ENCODE peak calls at places on chromosomes 2 and 18, in eight cellular contexts. M, N, B, A, G, J, K and I are unnamed samples.

GRCh38 chr2:142615876-142616275 is 261.6 kb upstream of the KYNU start:
- DNase-seq in M (no peak), N (no peak), B (no peak), A (no peak), G (no peak), J (no peak), K (no peak), I (no peak)

GRCh38 chr18:25658476-25658875 is 306.5 kb upstream of the ZNF521 start:
- DNase-seq in M (no peak), N (no peak), B (no peak), A (no peak), G (no peak), J (no peak), K (no peak), I (no peak)

GRCh38 chr2:28406276-28407096 is 13.8 kb downstream of the FOSL2 start:
- DNase-seq in M (no peak), N (peak; percentile 51), B (peak; percentile 77), A (no peak), G (no peak), J (no peak), K (no peak), I (no peak)

GRCh38 chr2:155815851-155816250 is 516.7 kb downstream of the NR4A2 start:
- DNase-seq in M (no peak), N (no peak), B (no peak), A (no peak), G (peak; percentile 55), J (no peak), K (peak; percentile 63), I (peak; percentile 76)

GRCh38 chr2:72142743-72143440 is 4.8 kb downstream of the CYP26B1 start:
- DNase-seq in M (peak; percentile 90), N (peak; percentile 13), B (peak; percentile 91), A (no peak), G (peak; percentile 85), J (no peak), K (no peak), I (peak; percentile 83)

GRCh38 chr18:46278481-46279465 is 174.6 kb downstream of the HAUS1 start:
- DNase-seq in M (no peak), N (peak; percentile 74), B (no peak), A (peak; percentile 52), G (no peak), J (no peak), K (peak; percentile 25), I (no peak)

GRCh38 chr2:175175896-175176295 is 5.6 kb downstream of the ATP5MC3 start:
- DNase-seq in M (no peak), N (peak; percentile 65), B (no peak), A (no peak), G (no peak), J (no peak), K (peak; percentile 89), I (no peak)

GRCh38 chr2:109173311-109174171 is 44.5 kb downstream of the SH3RF3 start:
- DNase-seq in M (peak; percentile 93), N (peak; percentile 87), B (peak; percentile 96), A (peak; percentile 75), G (peak; percentile 75), J (peak; percentile 80), K (no peak), I (peak; percentile 57)

GRCh38 chr2:166563894-166564293 is 69.8 kb upstream of the SCN7A start:
- DNase-seq in M (no peak), N (no peak), B (no peak), A (no peak), G (no peak), J (no peak), K (peak; percentile 23), I (no peak)

GRCh38 chr2:231187736-231188505 is 10.5 kb upstream of the ARMC9 start:
- DNase-seq in M (peak; percentile 93), N (peak; percentile 24), B (peak; percentile 93), A (no peak), G (no peak), J (no peak), K (no peak), I (peak; percentile 40)

GRCh38 chr2:215948051-215948450 is 65.3 kb downstream of the MREG start:
- DNase-seq in M (no peak), N (no peak), B (no peak), A (no peak), G (no peak), J (no peak), K (no peak), I (no peak)

GRCh38 chr18:53567935-53568574 is 656.4 kb downstream of the MBD2 start:
- DNase-seq in M (no peak), N (peak; percentile 13), B (no peak), A (peak; percentile 1), G (peak; percentile 57), J (peak; percentile 1), K (peak; percentile 43), I (peak; percentile 55)

GRCh38 chr18:57122906-57123510 is 23.9 kb upstream of the BOD1L2 start:
- DNase-seq in M (no peak), N (no peak), B (no peak), A (no peak), G (no peak), J (no peak), K (no peak), I (peak; percentile 54)

GRCh38 chr18:74288730-74289129 is 3.0 kb downstream of the CYB5A start:
- DNase-seq in M (no peak), N (no peak), B (no peak), A (no peak), G (no peak), J (no peak), K (peak; percentile 29), I (peak; percentile 57)

GRCh38 chr18:74289137-74289536 is 2.6 kb downstream of the CYB5A start:
- DNase-seq in M (no peak), N (peak; percentile 35), B (no peak), A (no peak), G (no peak), J (no peak), K (peak; percentile 81), I (no peak)

GRCh38 chr18:74290831-74291770 is 662 bp downstream of the CYB5A start:
- DNase-seq in M (peak; percentile 77), N (no peak), B (no peak), A (no peak), G (peak; percentile 71), J (no peak), K (peak; percentile 70), I (peak; percentile 89)

GRCh38 chr18:74291771-74292540 is at the start of gene CYB5A:
- DNase-seq in M (peak; percentile 99), N (peak; percentile 93), B (peak; percentile 99), A (peak; percentile 84), G (peak; percentile 96), J (peak; percentile 60), K (peak; percentile 94), I (peak; percentile 99)

GRCh38 chr18:74289946-74290478 is 1.8 kb downstream of the CYB5A start:
- DNase-seq in M (no peak), N (no peak), B (no peak), A (no peak), G (no peak), J (no peak), K (peak; percentile 28), I (no peak)
- H3K4me3 ChIP-seq in M (no peak overlapping the region), N (no peak overlapping the region), B (no peak overlapping the region), A (no peak overlapping the region), G (no peak overlapping the region), J (no peak overlapping the region), K (peak overlapping the region; percentile 91), I (no peak overlapping the region)

GRCh38 chr18:44682181-44682870 is 1.6 kb downstream of the SETBP1 start:
- DNase-seq in M (peak; percentile 75), N (no peak), B (peak; percentile 85), A (no peak), G (peak; percentile 61), J (no peak), K (no peak), I (no peak)
- H3K4me3 ChIP-seq in M (no peak overlapping the region), N (no peak overlapping the region), B (peak overlapping the region; percentile 72), A (peak overlapping the region; percentile 18), G (peak overlapping the region; percentile 96), J (peak overlapping the region; percentile 11), K (no peak overlapping the region), I (peak overlapping the region; percentile 90)

DNA sequence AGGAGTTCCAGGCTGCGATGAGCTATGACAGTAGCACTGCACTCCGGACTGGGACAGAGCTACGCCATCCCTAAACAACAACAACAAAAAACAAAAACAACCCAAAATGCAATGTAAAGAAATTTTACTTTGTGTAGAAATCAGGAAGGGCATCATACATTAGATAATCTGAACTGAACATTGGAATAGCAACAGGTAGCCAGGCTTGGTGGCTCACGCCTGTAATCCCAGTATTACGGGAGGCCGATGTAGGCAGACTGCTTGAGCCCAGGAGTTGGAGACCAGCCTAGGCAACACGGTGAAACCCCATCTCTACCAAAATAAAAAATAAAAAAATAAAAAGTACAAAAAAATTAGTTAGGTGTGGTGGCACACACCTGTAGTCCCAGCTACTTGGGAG is 2.1 kb upstream of the PNO1 start:
- DNase-seq in M (no peak), N (no peak), B (no peak), A (no peak), G (no peak), J (no peak), K (no peak), I (no peak)
- H3K4me3 ChIP-seq in M (no peak overlapping the region), N (no peak overlapping the region), B (no peak overlapping the region), A (no peak overlapping the region), G (no peak overlapping the region), J (no peak overlapping the region), K (no peak overlapping the region), I (no peak overlapping the region)

GRCh38 chr18:37566479-37567060 is 972 bp upstream of the CELF4 start:
- DNase-seq in M (no peak), N (no peak), B (no peak), A (no peak), G (peak; percentile 36), J (no peak), K (no peak), I (peak; percentile 63)
- H3K4me3 ChIP-seq in M (peak overlapping the region; percentile 61), N (peak overlapping the region; percentile 36), B (peak overlapping the region; percentile 51), A (peak overlapping the region; percentile 45), G (peak overlapping the region; percentile 81), J (peak overlapping the region; percentile 35), K (peak overlapping the region; percentile 35), I (peak overlapping the region; percentile 73)

DNA sequence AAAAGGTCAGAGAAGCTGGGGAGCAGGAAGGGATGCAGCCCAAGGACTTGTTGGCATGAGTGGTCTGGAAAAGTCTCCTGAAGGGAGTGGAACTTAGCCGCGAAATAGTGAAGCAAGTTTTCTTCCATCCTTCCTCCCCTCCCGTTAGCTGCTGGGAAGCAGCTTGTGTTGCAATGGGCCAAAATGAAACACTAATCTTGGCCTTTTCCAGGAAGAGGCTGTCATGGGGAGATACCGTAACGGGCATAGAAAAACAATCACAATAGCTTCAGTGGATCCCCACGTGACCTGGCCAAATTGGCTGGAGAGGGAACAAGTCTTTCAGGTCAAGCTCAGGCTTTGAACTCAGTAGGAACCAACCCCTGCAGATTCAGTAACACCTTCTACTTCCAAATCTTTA is 49.3 kb downstream of the SEMA4F start:
- DNase-seq in M (no peak), N (no peak), B (no peak), A (no peak), G (no peak), J (no peak), K (no peak), I (no peak)
- H3K4me3 ChIP-seq in M (no peak overlapping the region), N (no peak overlapping the region), B (no peak overlapping the region), A (no peak overlapping the region), G (no peak overlapping the region), J (no peak overlapping the region), K (no peak overlapping the region), I (no peak overlapping the region)

GRCh38 chr2:237486334-237486818 is 675 bp upstream of the MLPH start:
- DNase-seq in M (peak; percentile 68), N (no peak), B (no peak), A (no peak), G (peak; percentile 52), J (no peak), K (peak; percentile 38), I (peak; percentile 62)
- H3K4me3 ChIP-seq in M (no peak overlapping the region), N (peak overlapping the region; percentile 70), B (peak overlapping the region; percentile 40), A (peak overlapping the region; percentile 79), G (peak overlapping the region; percentile 51), J (peak overlapping the region; percentile 66), K (peak overlapping the region; percentile 92), I (peak overlapping the region; percentile 82)

GRCh38 chr2:15941970-15942710 is 1.8 kb downstream of the MYCN start:
- DNase-seq in M (peak; percentile 77), N (no peak), B (no peak), A (no peak), G (peak; percentile 64), J (no peak), K (no peak), I (peak; percentile 79)
- H3K4me3 ChIP-seq in M (peak overlapping the region; percentile 29), N (no peak overlapping the region), B (peak overlapping the region; percentile 30), A (peak overlapping the region; percentile 40), G (peak overlapping the region; percentile 78), J (no peak overlapping the region), K (no peak overlapping the region), I (peak overlapping the region; percentile 98)